ENCODE peak calls at places on chromosome 1, in six cellular contexts. One of them, this sample, is unnamed.

GRCh38 chr1:35192056-35192852 is 691 bp downstream of the SFPQ start:
- DNase-seq in tibial artery: peak; percentile 91
- DNase-seq in psoas muscle: peak; percentile 94
- DNase-seq in CD8-positive, alpha-beta T cell: peak; percentile 76
- DNase-seq in ovary: peak; percentile 93
- DNase-seq in A549: peak; percentile 46
- DNase-seq in this sample: peak; percentile 90

GRCh38 chr1:183609313-183609712 is 19.1 kb upstream of the NCF2 start:
- DNase-seq in psoas muscle: peak; percentile 67
- DNase-seq in A549: peak; percentile 21
- DNase-seq in tibial artery: peak; percentile 82
- DNase-seq in CD8-positive, alpha-beta T cell: no peak
- DNase-seq in ovary: peak; percentile 61
- DNase-seq in this sample: no peak

GRCh38 chr1:52927219-52928082 is at the start of gene SCP2:
- DNase-seq in CD8-positive, alpha-beta T cell: peak; percentile 43
- DNase-seq in tibial artery: peak; percentile 91
- DNase-seq in A549: peak; percentile 67
- DNase-seq in psoas muscle: peak; percentile 90
- DNase-seq in ovary: peak; percentile 88
- DNase-seq in this sample: peak; percentile 78

GRCh38 chr1:195591917-195592672 is 1016.1 kb downstream of the KCNT2 start:
- DNase-seq in tibial artery: no peak
- DNase-seq in ovary: no peak
- DNase-seq in psoas muscle: no peak
- DNase-seq in A549: no peak
- DNase-seq in CD8-positive, alpha-beta T cell: no peak
- DNase-seq in this sample: no peak

GRCh38 chr1:222276062-222276461 is 271.8 kb downstream of the HHIPL2 start:
- DNase-seq in tibial artery: no peak
- DNase-seq in CD8-positive, alpha-beta T cell: no peak
- DNase-seq in ovary: no peak
- DNase-seq in A549: no peak
- DNase-seq in psoas muscle: no peak
- DNase-seq in this sample: no peak

GRCh38 chr1:116491985-116492811 is 78.6 kb downstream of the CD58 start:
- DNase-seq in ovary: no peak
- DNase-seq in CD8-positive, alpha-beta T cell: no peak
- DNase-seq in psoas muscle: no peak
- DNase-seq in A549: no peak
- DNase-seq in tibial artery: no peak
- DNase-seq in this sample: no peak

GRCh38 chr1:47590523-47591225 is 152.8 kb downstream of the FOXD2 start:
- DNase-seq in CD8-positive, alpha-beta T cell: no peak
- DNase-seq in A549: no peak
- DNase-seq in ovary: no peak
- DNase-seq in tibial artery: no peak
- DNase-seq in psoas muscle: no peak
- DNase-seq in this sample: no peak

GRCh38 chr1:213376862-213377372 is 325.9 kb downstream of the RPS6KC1 start:
- DNase-seq in A549: no peak
- DNase-seq in psoas muscle: no peak
- DNase-seq in ovary: no peak
- DNase-seq in CD8-positive, alpha-beta T cell: no peak
- DNase-seq in tibial artery: no peak
- DNase-seq in this sample: no peak

GRCh38 chr1:206809504-206810084 is 37.3 kb upstream of the IL10 start:
- DNase-seq in CD8-positive, alpha-beta T cell: peak; percentile 16
- DNase-seq in tibial artery: no peak
- DNase-seq in ovary: no peak
- DNase-seq in psoas muscle: no peak
- DNase-seq in A549: peak; percentile 16
- DNase-seq in this sample: peak; percentile 24

DNA sequence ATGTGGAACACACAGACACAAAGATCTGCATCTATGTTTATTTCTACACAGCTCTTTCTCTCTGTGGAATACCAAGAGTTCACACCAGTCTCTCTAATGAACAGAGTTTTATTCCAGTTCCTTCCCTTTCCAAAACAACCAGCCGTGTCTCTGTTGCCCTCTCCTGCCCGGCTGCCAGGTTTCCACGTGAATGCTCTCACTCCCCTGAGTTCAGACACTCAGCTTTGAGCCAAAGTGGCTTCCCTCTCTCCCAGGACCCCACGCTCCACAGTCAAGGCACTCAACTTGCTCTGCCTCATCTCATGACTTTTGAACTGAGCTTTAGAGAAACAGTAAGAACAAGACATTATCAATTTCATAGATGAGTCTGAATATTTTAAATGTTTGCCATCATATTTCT is 488.9 kb downstream of the SMYD3 start:
- DNase-seq in ovary: no peak
- DNase-seq in psoas muscle: no peak
- DNase-seq in tibial artery: no peak
- DNase-seq in CD8-positive, alpha-beta T cell: no peak
- DNase-seq in A549: no peak
- DNase-seq in this sample: no peak
- H3K27ac ChIP-seq in ovary: no peak overlapping the region
- H3K27ac ChIP-seq in psoas muscle: no peak overlapping the region
- H3K27ac ChIP-seq in tibial artery: no peak overlapping the region
- H3K27ac ChIP-seq in CD8-positive, alpha-beta T cell: no peak overlapping the region
- H3K27ac ChIP-seq in A549: no peak overlapping the region
- H3K27ac ChIP-seq in this sample: no peak overlapping the region

DNA sequence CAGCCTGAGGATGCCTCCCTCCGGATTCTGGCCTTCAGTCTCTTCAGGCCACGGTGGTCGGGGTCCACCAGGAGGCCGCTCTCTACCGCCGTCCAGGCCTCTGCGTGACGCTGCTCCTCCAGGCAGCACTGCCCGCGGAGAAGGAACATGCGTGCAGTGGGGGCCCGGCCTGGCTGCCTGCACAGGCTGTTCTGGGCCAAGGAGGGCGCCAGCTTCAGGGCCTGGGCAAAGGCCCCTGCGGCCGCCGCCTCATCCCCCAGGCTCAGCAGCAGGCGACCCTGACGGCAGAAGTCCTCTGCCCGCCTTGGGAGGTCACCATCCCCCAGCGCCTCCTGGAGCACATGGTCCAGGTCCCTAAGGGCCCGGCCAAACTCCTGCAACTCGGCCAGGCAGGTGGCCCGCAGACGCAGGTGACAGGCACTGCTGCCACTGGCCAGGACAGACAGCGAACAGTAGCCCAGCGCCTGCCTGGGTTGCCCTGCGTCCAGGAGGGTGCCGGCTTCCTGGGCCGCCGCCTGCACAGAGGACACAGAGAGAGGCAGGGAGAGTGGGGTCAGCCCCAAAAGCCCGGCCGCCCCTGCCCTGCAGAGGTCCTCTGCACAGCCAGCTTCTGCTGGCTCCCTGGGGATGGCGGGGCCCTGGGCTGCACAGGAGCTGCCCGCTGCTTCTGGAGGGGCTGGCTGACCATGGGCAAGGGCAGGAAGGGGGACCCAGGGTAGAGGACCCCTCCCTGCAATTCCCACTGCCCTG is 8.7 kb upstream of the MMEL1 start:
- DNase-seq in A549: no peak
- DNase-seq in psoas muscle: peak; percentile 45
- DNase-seq in CD8-positive, alpha-beta T cell: no peak
- DNase-seq in ovary: peak; percentile 43
- DNase-seq in tibial artery: peak; percentile 60
- DNase-seq in this sample: no peak
- TF ChIP-seq CTCF in A549: no peak
- TF ChIP-seq CTCF in psoas muscle: no peak
- TF ChIP-seq CTCF in CD8-positive, alpha-beta T cell: no peak
- TF ChIP-seq CTCF in ovary: no peak
- TF ChIP-seq CTCF in tibial artery: no peak
- TF ChIP-seq CTCF in this sample: no peak

GRCh38 chr1:59736744-59737143 is 78.0 kb upstream of the HOOK1 start:
- DNase-seq in psoas muscle: no peak
- DNase-seq in ovary: no peak
- DNase-seq in tibial artery: no peak
- DNase-seq in CD8-positive, alpha-beta T cell: no peak
- DNase-seq in A549: no peak
- DNase-seq in this sample: no peak
- H3K4me3 ChIP-seq in psoas muscle: no peak overlapping the region
- H3K4me3 ChIP-seq in ovary: no peak overlapping the region
- H3K4me3 ChIP-seq in tibial artery: no peak overlapping the region
- H3K4me3 ChIP-seq in CD8-positive, alpha-beta T cell: no peak overlapping the region
- H3K4me3 ChIP-seq in A549: no peak overlapping the region
- H3K4me3 ChIP-seq in this sample: no peak overlapping the region

GRCh38 chr1:208358681-208359080 is 114.5 kb upstream of the PLXNA2 start:
- DNase-seq in CD8-positive, alpha-beta T cell: no peak
- DNase-seq in tibial artery: no peak
- DNase-seq in ovary: no peak
- DNase-seq in A549: no peak
- DNase-seq in psoas muscle: no peak
- DNase-seq in this sample: no peak
- H3K27ac ChIP-seq in CD8-positive, alpha-beta T cell: no peak overlapping the region
- H3K27ac ChIP-seq in tibial artery: no peak overlapping the region
- H3K27ac ChIP-seq in ovary: no peak overlapping the region
- H3K27ac ChIP-seq in A549: no peak overlapping the region
- H3K27ac ChIP-seq in psoas muscle: no peak overlapping the region
- H3K27ac ChIP-seq in this sample: no peak overlapping the region

GRCh38 chr1:5949074-5949760 is 43.0 kb downstream of the NPHP4 start:
- DNase-seq in A549: peak; percentile 17
- DNase-seq in psoas muscle: no peak
- DNase-seq in tibial artery: no peak
- DNase-seq in ovary: no peak
- DNase-seq in CD8-positive, alpha-beta T cell: no peak
- DNase-seq in this sample: no peak
- TF ChIP-seq CTCF in A549: no peak
- TF ChIP-seq CTCF in psoas muscle: no peak
- TF ChIP-seq CTCF in tibial artery: no peak
- TF ChIP-seq CTCF in ovary: no peak
- TF ChIP-seq CTCF in CD8-positive, alpha-beta T cell: no peak
- TF ChIP-seq CTCF in this sample: no peak

DNA sequence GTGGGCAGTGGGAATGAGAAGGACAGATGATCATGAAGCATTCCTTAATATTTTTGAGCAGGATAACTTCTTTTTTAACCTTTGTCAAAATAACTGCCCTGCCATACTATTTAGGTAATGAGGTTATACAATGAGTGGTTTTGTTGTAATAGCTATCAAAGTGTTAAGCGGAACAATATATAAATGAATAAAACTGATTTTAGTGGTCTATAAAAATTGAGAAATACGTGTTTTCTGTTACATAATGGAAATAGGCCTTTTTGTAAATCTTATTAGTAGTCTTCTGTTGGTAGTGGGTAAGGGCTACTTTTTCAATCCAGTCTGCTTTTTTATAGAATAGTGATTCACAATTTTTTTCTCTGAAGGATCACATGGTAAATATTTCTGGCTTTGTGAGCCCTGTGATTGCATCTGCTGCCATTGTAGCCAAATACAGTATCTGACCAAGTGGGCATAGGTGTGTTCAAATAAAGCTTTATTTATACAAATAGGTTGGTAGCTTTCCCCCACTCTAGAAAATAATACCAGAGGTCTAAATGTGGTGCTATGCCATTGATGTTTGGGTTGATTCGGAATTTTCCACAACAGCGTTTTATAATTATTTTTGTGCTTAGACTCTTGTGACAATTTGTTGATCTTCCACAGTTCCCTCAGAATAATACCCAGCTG is 4.3 kb downstream of the NEK7 start:
- DNase-seq in A549: no peak
- DNase-seq in tibial artery: no peak
- DNase-seq in ovary: no peak
- DNase-seq in psoas muscle: no peak
- DNase-seq in CD8-positive, alpha-beta T cell: no peak
- DNase-seq in this sample: no peak
- H3K4me3 ChIP-seq in A549: no peak overlapping the region
- H3K4me3 ChIP-seq in tibial artery: no peak overlapping the region
- H3K4me3 ChIP-seq in ovary: no peak overlapping the region
- H3K4me3 ChIP-seq in psoas muscle: no peak overlapping the region
- H3K4me3 ChIP-seq in CD8-positive, alpha-beta T cell: no peak overlapping the region
- H3K4me3 ChIP-seq in this sample: no peak overlapping the region

GRCh38 chr1:117671781-117672501 is 66.1 kb downstream of the TENT5C start:
- DNase-seq in psoas muscle: peak; percentile 70
- DNase-seq in tibial artery: peak; percentile 75
- DNase-seq in CD8-positive, alpha-beta T cell: no peak
- DNase-seq in ovary: peak; percentile 69
- DNase-seq in A549: no peak
- DNase-seq in this sample: peak; percentile 74
- H3K27ac ChIP-seq in psoas muscle: peak overlapping the region; percentile 68
- H3K27ac ChIP-seq in tibial artery: peak overlapping the region; percentile 25
- H3K27ac ChIP-seq in CD8-positive, alpha-beta T cell: no peak overlapping the region
- H3K27ac ChIP-seq in ovary: no peak overlapping the region
- H3K27ac ChIP-seq in A549: no peak overlapping the region
- H3K27ac ChIP-seq in this sample: no peak overlapping the region

GRCh38 chr1:228163776-228164534 is 1.6 kb upstream of the IBA57 start:
- DNase-seq in A549: no peak
- DNase-seq in psoas muscle: peak; percentile 55
- DNase-seq in tibial artery: no peak
- DNase-seq in CD8-positive, alpha-beta T cell: no peak
- DNase-seq in ovary: peak; percentile 48
- DNase-seq in this sample: peak; percentile 62

GRCh38 chr1:228165372-228166169 is at the start of gene IBA57:
- DNase-seq in A549: peak; percentile 96
- DNase-seq in psoas muscle: peak; percentile 100
- DNase-seq in CD8-positive, alpha-beta T cell: peak; percentile 100
- DNase-seq in ovary: peak; percentile 100
- DNase-seq in tibial artery: peak; percentile 100
- DNase-seq in this sample: peak; percentile 100

GRCh38 chr1:228164561-228165371 is 838 bp upstream of the IBA57 start:
- DNase-seq in ovary: peak; percentile 61
- DNase-seq in A549: no peak
- DNase-seq in psoas muscle: peak; percentile 56
- DNase-seq in tibial artery: no peak
- DNase-seq in CD8-positive, alpha-beta T cell: no peak
- DNase-seq in this sample: no peak

GRCh38 chr1:228168563-228169270 is 3.1 kb downstream of the IBA57 start:
- DNase-seq in tibial artery: no peak
- DNase-seq in CD8-positive, alpha-beta T cell: no peak
- DNase-seq in A549: no peak
- DNase-seq in ovary: no peak
- DNase-seq in psoas muscle: peak; percentile 24
- DNase-seq in this sample: no peak

DNA sequence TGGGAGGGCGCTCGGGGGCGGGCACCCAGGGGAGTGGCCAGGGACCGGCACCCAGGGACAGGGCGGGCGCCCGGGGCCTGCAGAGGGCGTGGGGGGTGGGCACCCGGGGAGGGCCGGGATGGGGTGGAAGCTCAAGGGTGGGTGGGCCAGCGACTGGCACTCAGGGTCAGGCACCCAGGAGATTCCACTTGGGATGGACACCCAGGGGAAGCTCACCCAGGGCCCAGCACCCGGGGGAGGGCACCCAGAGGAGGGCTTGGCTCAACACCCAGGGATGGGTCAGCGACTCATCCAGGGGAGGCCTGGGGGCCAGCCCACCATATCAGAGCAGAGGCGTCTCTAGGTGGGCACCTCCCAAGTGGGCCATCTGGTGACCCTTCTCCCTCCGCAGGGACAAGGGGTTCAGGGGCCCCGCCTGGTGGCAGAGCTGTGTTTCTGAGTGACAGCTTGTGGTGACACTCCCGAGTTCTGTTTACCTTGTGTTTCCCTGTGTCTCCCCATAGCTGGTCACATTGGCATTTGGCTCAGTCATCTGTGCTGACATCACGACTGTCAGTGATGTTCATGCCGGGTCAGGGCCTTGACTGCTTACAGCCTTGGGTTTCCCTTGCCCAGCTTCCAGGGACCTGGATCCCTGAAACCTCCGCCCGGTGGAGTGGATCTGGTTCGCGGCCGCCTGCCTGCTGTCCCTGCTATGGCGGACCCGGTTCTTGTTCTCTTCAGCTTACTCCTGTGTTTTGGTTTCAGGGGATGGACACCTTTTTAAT is 749 bp downstream of the IBA57 start:
- DNase-seq in CD8-positive, alpha-beta T cell: peak; percentile 43
- DNase-seq in A549: peak; percentile 74
- DNase-seq in psoas muscle: peak; percentile 86
- DNase-seq in tibial artery: peak; percentile 86
- DNase-seq in ovary: peak; percentile 73
- DNase-seq in this sample: no peak
- TF ChIP-seq CTCF in CD8-positive, alpha-beta T cell: peak; percentile 57
- TF ChIP-seq CTCF in A549: peak; percentile 43
- TF ChIP-seq CTCF in psoas muscle: peak; percentile 39
- TF ChIP-seq CTCF in tibial artery: peak; percentile 27
- TF ChIP-seq CTCF in ovary: peak; percentile 24
- TF ChIP-seq CTCF in this sample: no peak

This sample was measured in pancreas.